ENCODE peak calls at places on chromosomes 5 and 9, in five cellular contexts. One of them, this sample, is unnamed.

GRCh38 chr5:6633469-6634326 is 458 bp downstream of the SRD5A1 start:
- DNase-seq in astrocyte of the spinal cord: no peak
- DNase-seq in islet precursor cell: peak
- DNase-seq in NCI-H345: peak
- DNase-seq in activated CD4-positive, alpha-beta T cell treated with anti-CD3 and anti-CD28 coated beads, Interleukin-2, amount 50 U/mL, for 1 hour: peak
- DNase-seq in this sample: no peak

GRCh38 chr9:14320272-14321245 is 6.6 kb upstream of the NFIB start:
- DNase-seq in activated CD4-positive, alpha-beta T cell treated with anti-CD3 and anti-CD28 coated beads, Interleukin-2, amount 50 U/mL, for 1 hour: no peak
- DNase-seq in astrocyte of the spinal cord: peak
- DNase-seq in islet precursor cell: no peak
- DNase-seq in NCI-H345: peak
- DNase-seq in this sample: peak

GRCh38 chr5:75510417-75510835 is 1.0 kb downstream of the CERT1 start:
- DNase-seq in NCI-H345: no peak
- DNase-seq in islet precursor cell: no peak
- DNase-seq in astrocyte of the spinal cord: peak
- DNase-seq in activated CD4-positive, alpha-beta T cell treated with anti-CD3 and anti-CD28 coated beads, Interleukin-2, amount 50 U/mL, for 1 hour: no peak
- DNase-seq in this sample: no peak

GRCh38 chr5:122743231-122743630 is 31.6 kb upstream of the SNX2 start:
- DNase-seq in astrocyte of the spinal cord: no peak
- DNase-seq in NCI-H345: no peak
- DNase-seq in islet precursor cell: peak
- DNase-seq in activated CD4-positive, alpha-beta T cell treated with anti-CD3 and anti-CD28 coated beads, Interleukin-2, amount 50 U/mL, for 1 hour: no peak
- DNase-seq in this sample: no peak

GRCh38 chr9:121607434-121608248 is 43.8 kb upstream of the DAB2IP start:
- DNase-seq in astrocyte of the spinal cord: no peak
- DNase-seq in islet precursor cell: peak
- DNase-seq in NCI-H345: no peak
- DNase-seq in activated CD4-positive, alpha-beta T cell treated with anti-CD3 and anti-CD28 coated beads, Interleukin-2, amount 50 U/mL, for 1 hour: no peak
- DNase-seq in this sample: no peak

GRCh38 chr5:149611327-149611726 is 30.0 kb downstream of the ARHGEF37 start:
- DNase-seq in activated CD4-positive, alpha-beta T cell treated with anti-CD3 and anti-CD28 coated beads, Interleukin-2, amount 50 U/mL, for 1 hour: no peak
- DNase-seq in NCI-H345: no peak
- DNase-seq in astrocyte of the spinal cord: peak
- DNase-seq in islet precursor cell: no peak
- DNase-seq in this sample: no peak

GRCh38 chr5:6570530-6570929 is 62.3 kb downstream of the NSUN2 start:
- DNase-seq in astrocyte of the spinal cord: no peak
- DNase-seq in activated CD4-positive, alpha-beta T cell treated with anti-CD3 and anti-CD28 coated beads, Interleukin-2, amount 50 U/mL, for 1 hour: no peak
- DNase-seq in NCI-H345: no peak
- DNase-seq in islet precursor cell: peak
- DNase-seq in this sample: no peak

GRCh38 chr5:26649000-26649399 is 389.4 kb downstream of the CDH9 start:
- DNase-seq in activated CD4-positive, alpha-beta T cell treated with anti-CD3 and anti-CD28 coated beads, Interleukin-2, amount 50 U/mL, for 1 hour: no peak
- DNase-seq in islet precursor cell: no peak
- DNase-seq in astrocyte of the spinal cord: peak
- DNase-seq in NCI-H345: no peak
- DNase-seq in this sample: no peak

GRCh38 chr5:74149395-74149794 is 491.1 kb downstream of the ENC1 start:
- DNase-seq in activated CD4-positive, alpha-beta T cell treated with anti-CD3 and anti-CD28 coated beads, Interleukin-2, amount 50 U/mL, for 1 hour: no peak
- DNase-seq in astrocyte of the spinal cord: peak
- DNase-seq in NCI-H345: no peak
- DNase-seq in islet precursor cell: no peak
- DNase-seq in this sample: no peak

GRCh38 chr9:96510258-96510657 is 60.3 kb downstream of the HABP4 start:
- DNase-seq in activated CD4-positive, alpha-beta T cell treated with anti-CD3 and anti-CD28 coated beads, Interleukin-2, amount 50 U/mL, for 1 hour: no peak
- DNase-seq in NCI-H345: no peak
- DNase-seq in astrocyte of the spinal cord: no peak
- DNase-seq in islet precursor cell: no peak
- DNase-seq in this sample: no peak

GRCh38 chr9:101848485-101848919 is 110.1 kb upstream of the GRIN3A start:
- DNase-seq in astrocyte of the spinal cord: no peak
- DNase-seq in activated CD4-positive, alpha-beta T cell treated with anti-CD3 and anti-CD28 coated beads, Interleukin-2, amount 50 U/mL, for 1 hour: no peak
- DNase-seq in NCI-H345: no peak
- DNase-seq in islet precursor cell: peak
- DNase-seq in this sample: peak

GRCh38 chr5:127002390-127002789 is 28.0 kb downstream of the MARCHF3 start:
- DNase-seq in NCI-H345: no peak
- DNase-seq in astrocyte of the spinal cord: peak
- DNase-seq in islet precursor cell: peak
- DNase-seq in activated CD4-positive, alpha-beta T cell treated with anti-CD3 and anti-CD28 coated beads, Interleukin-2, amount 50 U/mL, for 1 hour: no peak
- DNase-seq in this sample: no peak

GRCh38 chr5:64947031-64947430 is 178.3 kb downstream of the CWC27 start:
- DNase-seq in activated CD4-positive, alpha-beta T cell treated with anti-CD3 and anti-CD28 coated beads, Interleukin-2, amount 50 U/mL, for 1 hour: no peak
- DNase-seq in islet precursor cell: no peak
- DNase-seq in astrocyte of the spinal cord: no peak
- DNase-seq in NCI-H345: peak
- DNase-seq in this sample: no peak

GRCh38 chr5:11047051-11047450 is 286.0 kb upstream of the DAP start:
- DNase-seq in NCI-H345: no peak
- DNase-seq in astrocyte of the spinal cord: no peak
- DNase-seq in islet precursor cell: no peak
- DNase-seq in activated CD4-positive, alpha-beta T cell treated with anti-CD3 and anti-CD28 coated beads, Interleukin-2, amount 50 U/mL, for 1 hour: no peak
- DNase-seq in this sample: no peak

GRCh38 chr5:173626501-173626812 is 10.0 kb upstream of the BOD1 start:
- DNase-seq in NCI-H345: no peak
- DNase-seq in activated CD4-positive, alpha-beta T cell treated with anti-CD3 and anti-CD28 coated beads, Interleukin-2, amount 50 U/mL, for 1 hour: no peak
- DNase-seq in astrocyte of the spinal cord: no peak
- DNase-seq in islet precursor cell: no peak
- DNase-seq in this sample: no peak

GRCh38 chr9:114098021-114098659 is 952 bp downstream of the KIF12 start:
- DNase-seq in activated CD4-positive, alpha-beta T cell treated with anti-CD3 and anti-CD28 coated beads, Interleukin-2, amount 50 U/mL, for 1 hour: no peak
- DNase-seq in astrocyte of the spinal cord: no peak
- DNase-seq in islet precursor cell: peak
- DNase-seq in NCI-H345: peak
- DNase-seq in this sample: no peak

GRCh38 chr5:122126177-122126701 is 3.1 kb upstream of the ZNF474 start:
- DNase-seq in activated CD4-positive, alpha-beta T cell treated with anti-CD3 and anti-CD28 coated beads, Interleukin-2, amount 50 U/mL, for 1 hour: no peak
- DNase-seq in NCI-H345: no peak
- DNase-seq in astrocyte of the spinal cord: peak
- DNase-seq in islet precursor cell: no peak
- DNase-seq in this sample: no peak

GRCh38 chr9:95840096-95840495 is 35.4 kb upstream of the ERCC6L2 start:
- DNase-seq in NCI-H345: no peak
- DNase-seq in activated CD4-positive, alpha-beta T cell treated with anti-CD3 and anti-CD28 coated beads, Interleukin-2, amount 50 U/mL, for 1 hour: no peak
- DNase-seq in islet precursor cell: no peak
- DNase-seq in astrocyte of the spinal cord: no peak
- DNase-seq in this sample: no peak

GRCh38 chr5:175469916-175470315 is 8.4 kb upstream of the SFXN1 start:
- DNase-seq in activated CD4-positive, alpha-beta T cell treated with anti-CD3 and anti-CD28 coated beads, Interleukin-2, amount 50 U/mL, for 1 hour: no peak
- DNase-seq in islet precursor cell: peak
- DNase-seq in astrocyte of the spinal cord: no peak
- DNase-seq in NCI-H345: no peak
- DNase-seq in this sample: no peak

GRCh38 chr5:83434929-83435328 is 36.6 kb upstream of the VCAN start:
- DNase-seq in astrocyte of the spinal cord: peak
- DNase-seq in activated CD4-positive, alpha-beta T cell treated with anti-CD3 and anti-CD28 coated beads, Interleukin-2, amount 50 U/mL, for 1 hour: no peak
- DNase-seq in islet precursor cell: no peak
- DNase-seq in NCI-H345: no peak
- DNase-seq in this sample: no peak

GRCh38 chr5:138792181-138792808 is 39.1 kb downstream of the CTNNA1 start:
- DNase-seq in NCI-H345: no peak
- DNase-seq in activated CD4-positive, alpha-beta T cell treated with anti-CD3 and anti-CD28 coated beads, Interleukin-2, amount 50 U/mL, for 1 hour: no peak
- DNase-seq in astrocyte of the spinal cord: no peak
- DNase-seq in islet precursor cell: no peak
- DNase-seq in this sample: no peak

GRCh38 chr9:77598510-77598909 is 49.6 kb downstream of the GNA14 start:
- DNase-seq in NCI-H345: peak
- DNase-seq in astrocyte of the spinal cord: peak
- DNase-seq in activated CD4-positive, alpha-beta T cell treated with anti-CD3 and anti-CD28 coated beads, Interleukin-2, amount 50 U/mL, for 1 hour: no peak
- DNase-seq in islet precursor cell: no peak
- DNase-seq in this sample: no peak

GRCh38 chr9:135718616-135719015 is 16.6 kb downstream of the KCNT1 start:
- DNase-seq in astrocyte of the spinal cord: no peak
- DNase-seq in activated CD4-positive, alpha-beta T cell treated with anti-CD3 and anti-CD28 coated beads, Interleukin-2, amount 50 U/mL, for 1 hour: no peak
- DNase-seq in islet precursor cell: no peak
- DNase-seq in NCI-H345: no peak
- DNase-seq in this sample: no peak

GRCh38 chr9:137689745-137690529 is 71.1 kb downstream of the EHMT1 start:
- DNase-seq in islet precursor cell: no peak
- DNase-seq in astrocyte of the spinal cord: peak
- DNase-seq in activated CD4-positive, alpha-beta T cell treated with anti-CD3 and anti-CD28 coated beads, Interleukin-2, amount 50 U/mL, for 1 hour: no peak
- DNase-seq in NCI-H345: no peak
- DNase-seq in this sample: no peak

GRCh38 chr5:95892784-95893354 is 68.8 kb downstream of the ELL2 start:
- DNase-seq in islet precursor cell: peak
- DNase-seq in astrocyte of the spinal cord: peak
- DNase-seq in activated CD4-positive, alpha-beta T cell treated with anti-CD3 and anti-CD28 coated beads, Interleukin-2, amount 50 U/mL, for 1 hour: peak
- DNase-seq in NCI-H345: no peak
- DNase-seq in this sample: peak

GRCh38 chr5:113574417-113574816 is 60.9 kb downstream of the YTHDC2 start:
- DNase-seq in islet precursor cell: peak
- DNase-seq in activated CD4-positive, alpha-beta T cell treated with anti-CD3 and anti-CD28 coated beads, Interleukin-2, amount 50 U/mL, for 1 hour: no peak
- DNase-seq in NCI-H345: no peak
- DNase-seq in astrocyte of the spinal cord: peak
- DNase-seq in this sample: no peak

GRCh38 chr5:112077180-112077579 is 320.2 kb upstream of the NREP start:
- DNase-seq in NCI-H345: no peak
- DNase-seq in astrocyte of the spinal cord: peak
- DNase-seq in islet precursor cell: no peak
- DNase-seq in activated CD4-positive, alpha-beta T cell treated with anti-CD3 and anti-CD28 coated beads, Interleukin-2, amount 50 U/mL, for 1 hour: no peak
- DNase-seq in this sample: peak

GRCh38 chr5:168315991-168316578 is 24.6 kb downstream of the WWC1 start:
- DNase-seq in islet precursor cell: peak
- DNase-seq in NCI-H345: peak
- DNase-seq in activated CD4-positive, alpha-beta T cell treated with anti-CD3 and anti-CD28 coated beads, Interleukin-2, amount 50 U/mL, for 1 hour: no peak
- DNase-seq in astrocyte of the spinal cord: no peak
- DNase-seq in this sample: no peak

GRCh38 chr5:75668348-75668895 is 48.8 kb downstream of the POC5 start:
- DNase-seq in activated CD4-positive, alpha-beta T cell treated with anti-CD3 and anti-CD28 coated beads, Interleukin-2, amount 50 U/mL, for 1 hour: no peak
- DNase-seq in islet precursor cell: no peak
- DNase-seq in NCI-H345: no peak
- DNase-seq in astrocyte of the spinal cord: no peak
- DNase-seq in this sample: no peak

GRCh38 chr9:98083566-98084135 is 27.1 kb downstream of the NANS start:
- DNase-seq in activated CD4-positive, alpha-beta T cell treated with anti-CD3 and anti-CD28 coated beads, Interleukin-2, amount 50 U/mL, for 1 hour: no peak
- DNase-seq in astrocyte of the spinal cord: no peak
- DNase-seq in NCI-H345: no peak
- DNase-seq in islet precursor cell: no peak
- DNase-seq in this sample: no peak

GRCh38 chr9:27750571-27750970 is 177.3 kb upstream of the C9orf72 start:
- DNase-seq in astrocyte of the spinal cord: no peak
- DNase-seq in NCI-H345: no peak
- DNase-seq in activated CD4-positive, alpha-beta T cell treated with anti-CD3 and anti-CD28 coated beads, Interleukin-2, amount 50 U/mL, for 1 hour: no peak
- DNase-seq in islet precursor cell: no peak
- DNase-seq in this sample: no peak

This sample was measured in GM12865.